ENCODE peak calls at places on chromosomes 4 and X, in five cellular contexts. One of them, this sample, is unnamed.
A peak's percentile ranks its signal among the peaks of the same experiment; 100 is the strongest.

GRCh38 chr4:54513231-54513630 is 144.5 kb upstream of the KIT start:
- DNase-seq in K562: no peak
- DNase-seq in GM12878: no peak
- DNase-seq in H1: no peak
- DNase-seq in HepG2: no peak
- DNase-seq in this sample: no peak

GRCh38 chr4:25258980-25259578 is 25.2 kb downstream of the PI4K2B start:
- DNase-seq in K562: no peak
- DNase-seq in H1: no peak
- DNase-seq in HepG2: no peak
- DNase-seq in GM12878: no peak
- DNase-seq in this sample: no peak

GRCh38 chrX:50799531-50799961 is 14.4 kb downstream of the SHROOM4 start:
- DNase-seq in K562: no peak
- DNase-seq in H1: no peak
- DNase-seq in GM12878: no peak
- DNase-seq in HepG2: no peak
- DNase-seq in this sample: no peak

GRCh38 chrX:19579485-19579884 is 64.2 kb upstream of the MAP3K15 start:
- DNase-seq in GM12878: no peak
- DNase-seq in K562: no peak
- DNase-seq in H1: no peak
- DNase-seq in HepG2: no peak
- DNase-seq in this sample: no peak

GRCh38 chrX:97882306-97882705 is 998.6 kb downstream of the RPA4 start:
- DNase-seq in H1: no peak
- DNase-seq in HepG2: no peak
- DNase-seq in K562: no peak
- DNase-seq in GM12878: no peak
- DNase-seq in this sample: no peak

GRCh38 chrX:99703467-99703866 is 706.6 kb downstream of the PCDH19 start:
- DNase-seq in K562: no peak
- DNase-seq in GM12878: no peak
- DNase-seq in H1: no peak
- DNase-seq in HepG2: no peak
- DNase-seq in this sample: no peak

GRCh38 chr4:73208376-73208775 is 50.2 kb downstream of the ANKRD17 start:
- DNase-seq in GM12878: no peak
- DNase-seq in HepG2: no peak
- DNase-seq in H1: no peak
- DNase-seq in K562: no peak
- DNase-seq in this sample: no peak

GRCh38 chr4:40152642-40153041 is 44.2 kb upstream of the RHOH start:
- DNase-seq in HepG2: no peak
- DNase-seq in K562: no peak
- DNase-seq in H1: no peak
- DNase-seq in GM12878: no peak
- DNase-seq in this sample: no peak

GRCh38 chr4:156312261-156312847 is 358.7 kb upstream of the CTSO start:
- DNase-seq in GM12878: no peak
- DNase-seq in H1: no peak
- DNase-seq in HepG2: no peak
- DNase-seq in K562: no peak
- DNase-seq in this sample: no peak

GRCh38 chr4:31548823-31549222 is 828.7 kb downstream of the PCDH7 start:
- DNase-seq in H1: no peak
- DNase-seq in GM12878: no peak
- DNase-seq in HepG2: no peak
- DNase-seq in K562: no peak
- DNase-seq in this sample: no peak

GRCh38 chr4:124459196-124459921 is 253.2 kb downstream of the ANKRD50 start:
- DNase-seq in HepG2: no peak
- DNase-seq in GM12878: no peak
- DNase-seq in K562: no peak
- DNase-seq in H1: peak; percentile 50
- DNase-seq in this sample: no peak

GRCh38 chrX:50448565-50448964 is 22.1 kb downstream of the DGKK start:
- DNase-seq in HepG2: peak; percentile 62
- DNase-seq in GM12878: no peak
- DNase-seq in K562: peak; percentile 20
- DNase-seq in H1: no peak
- DNase-seq in this sample: no peak

GRCh38 chr4:2742081-2742822 is 13.9 kb downstream of the TNIP2 start:
- DNase-seq in HepG2: no peak
- DNase-seq in GM12878: no peak
- DNase-seq in K562: no peak
- DNase-seq in H1: no peak
- DNase-seq in this sample: no peak

GRCh38 chr4:98625399-98625798 is 33.0 kb downstream of the TSPAN5 start:
- DNase-seq in H1: no peak
- DNase-seq in GM12878: no peak
- DNase-seq in K562: no peak
- DNase-seq in HepG2: no peak
- DNase-seq in this sample: no peak

GRCh38 chrX:13360146-13360545 is 40.3 kb upstream of the ATXN3L start:
- DNase-seq in K562: no peak
- DNase-seq in HepG2: no peak
- DNase-seq in GM12878: no peak
- DNase-seq in H1: no peak
- DNase-seq in this sample: no peak

GRCh38 chrX:123405231-123405630 is 221.2 kb downstream of the GRIA3 start:
- DNase-seq in K562: no peak
- DNase-seq in GM12878: no peak
- DNase-seq in H1: no peak
- DNase-seq in HepG2: no peak
- DNase-seq in this sample: no peak

GRCh38 chr4:6206771-6207290 is 6.5 kb upstream of the JAKMIP1 start:
- DNase-seq in K562: no peak
- DNase-seq in HepG2: no peak
- DNase-seq in H1: no peak
- DNase-seq in GM12878: no peak
- DNase-seq in this sample: no peak

GRCh38 chrX:9396930-9397329 is 67.9 kb upstream of the TBL1X start:
- DNase-seq in H1: no peak
- DNase-seq in HepG2: peak; percentile 79
- DNase-seq in GM12878: no peak
- DNase-seq in K562: no peak
- DNase-seq in this sample: no peak

GRCh38 chrX:72141372-72142004 is 9.8 kb upstream of the RTL5 start:
- DNase-seq in GM12878: no peak
- DNase-seq in HepG2: no peak
- DNase-seq in K562: no peak
- DNase-seq in H1: no peak
- DNase-seq in this sample: no peak

GRCh38 chr4:109046549-109047171 is 255.8 kb downstream of the COL25A1 start:
- DNase-seq in GM12878: no peak
- DNase-seq in H1: no peak
- DNase-seq in K562: peak; percentile 26
- DNase-seq in HepG2: peak; percentile 0
- DNase-seq in this sample: no peak

GRCh38 chr4:7505116-7505900 is 70.6 kb upstream of the PSAPL1 start:
- DNase-seq in K562: no peak
- DNase-seq in H1: no peak
- DNase-seq in HepG2: no peak
- DNase-seq in GM12878: no peak
- DNase-seq in this sample: no peak

GRCh38 chr4:76090241-76090691 is 15.8 kb downstream of the ART3 start:
- DNase-seq in HepG2: peak; percentile 13
- DNase-seq in GM12878: no peak
- DNase-seq in H1: no peak
- DNase-seq in K562: peak; percentile 58
- DNase-seq in this sample: peak; percentile 45

GRCh38 chr4:59608466-59608865 is 1591.7 kb upstream of the ADGRL3 start:
- DNase-seq in HepG2: no peak
- DNase-seq in K562: no peak
- DNase-seq in GM12878: no peak
- DNase-seq in H1: no peak
- DNase-seq in this sample: no peak

GRCh38 chr4:2878346-2878745 is 34.7 kb downstream of the ADD1 start:
- DNase-seq in K562: no peak
- DNase-seq in HepG2: no peak
- DNase-seq in H1: no peak
- DNase-seq in GM12878: no peak
- DNase-seq in this sample: no peak

GRCh38 chr4:154711522-154711921 is 32.3 kb upstream of the LRAT start:
- DNase-seq in H1: no peak
- DNase-seq in HepG2: no peak
- DNase-seq in K562: no peak
- DNase-seq in GM12878: no peak
- DNase-seq in this sample: no peak

GRCh38 chrX:21975827-21976226 is 35.3 kb downstream of the SMS start:
- DNase-seq in GM12878: no peak
- DNase-seq in H1: no peak
- DNase-seq in HepG2: no peak
- DNase-seq in K562: no peak
- DNase-seq in this sample: no peak

GRCh38 chr4:152618971-152619370 is 60.8 kb downstream of the TMEM154 start:
- DNase-seq in K562: no peak
- DNase-seq in HepG2: no peak
- DNase-seq in H1: no peak
- DNase-seq in GM12878: no peak
- DNase-seq in this sample: no peak

GRCh38 chr4:126264839-126265238 is 950.1 kb downstream of the FAT4 start:
- DNase-seq in GM12878: no peak
- DNase-seq in H1: no peak
- DNase-seq in HepG2: no peak
- DNase-seq in K562: no peak
- DNase-seq in this sample: no peak

GRCh38 chr4:790466-790820 is 35.5 kb downstream of the CPLX1 start:
- DNase-seq in GM12878: no peak
- DNase-seq in K562: no peak
- DNase-seq in HepG2: no peak
- DNase-seq in H1: no peak
- DNase-seq in this sample: no peak

GRCh38 chr4:185881427-185881826 is 69.4 kb upstream of the SORBS2 start:
- DNase-seq in HepG2: no peak
- DNase-seq in GM12878: no peak
- DNase-seq in K562: no peak
- DNase-seq in H1: no peak
- DNase-seq in this sample: no peak

GRCh38 chr4:58940167-58940566 is 1830.0 kb upstream of the IGFBP7 start:
- DNase-seq in HepG2: no peak
- DNase-seq in GM12878: no peak
- DNase-seq in K562: no peak
- DNase-seq in H1: no peak
- DNase-seq in this sample: no peak

GRCh38 chr4:123825596-123826291 is 429.1 kb downstream of the SPRY1 start:
- DNase-seq in HepG2: no peak
- DNase-seq in H1: no peak
- DNase-seq in GM12878: no peak
- DNase-seq in K562: no peak
- DNase-seq in this sample: no peak

GRCh38 chr4:103645991-103646390 is 73.8 kb downstream of the TACR3 start:
- DNase-seq in HepG2: no peak
- DNase-seq in H1: no peak
- DNase-seq in K562: no peak
- DNase-seq in GM12878: no peak
- DNase-seq in this sample: no peak

GRCh38 chr4:103648541-103648940 is 71.2 kb downstream of the TACR3 start:
- DNase-seq in GM12878: no peak
- DNase-seq in H1: no peak
- DNase-seq in K562: no peak
- DNase-seq in HepG2: no peak
- DNase-seq in this sample: no peak
- TF ChIP-seq RFX5 in GM12878: no peak
- TF ChIP-seq RFX5 in H1: no peak
- TF ChIP-seq RFX5 in K562: no peak
- TF ChIP-seq RFX5 in HepG2: no peak
- TF ChIP-seq RFX5 in this sample: no peak

GRCh38 chr4:20254517-20255250 is 3.0 kb downstream of the SLIT2 start:
- DNase-seq in HepG2: no peak
- DNase-seq in H1: no peak
- DNase-seq in K562: no peak
- DNase-seq in GM12878: no peak
- DNase-seq in this sample: peak; percentile 54

GRCh38 chr4:20253799-20254409 is 2.2 kb downstream of the SLIT2 start:
- DNase-seq in H1: peak; percentile 67
- DNase-seq in HepG2: no peak
- DNase-seq in K562: no peak
- DNase-seq in GM12878: no peak
- DNase-seq in this sample: peak; percentile 67

GRCh38 chr4:20256381-20256881 is 4.7 kb downstream of the SLIT2 start:
- DNase-seq in HepG2: no peak
- DNase-seq in K562: no peak
- DNase-seq in H1: no peak
- DNase-seq in GM12878: no peak
- DNase-seq in this sample: no peak

GRCh38 chr4:20255251-20255586 is 3.5 kb downstream of the SLIT2 start:
- DNase-seq in K562: no peak
- DNase-seq in H1: no peak
- DNase-seq in HepG2: no peak
- DNase-seq in GM12878: no peak
- DNase-seq in this sample: no peak

DNA sequence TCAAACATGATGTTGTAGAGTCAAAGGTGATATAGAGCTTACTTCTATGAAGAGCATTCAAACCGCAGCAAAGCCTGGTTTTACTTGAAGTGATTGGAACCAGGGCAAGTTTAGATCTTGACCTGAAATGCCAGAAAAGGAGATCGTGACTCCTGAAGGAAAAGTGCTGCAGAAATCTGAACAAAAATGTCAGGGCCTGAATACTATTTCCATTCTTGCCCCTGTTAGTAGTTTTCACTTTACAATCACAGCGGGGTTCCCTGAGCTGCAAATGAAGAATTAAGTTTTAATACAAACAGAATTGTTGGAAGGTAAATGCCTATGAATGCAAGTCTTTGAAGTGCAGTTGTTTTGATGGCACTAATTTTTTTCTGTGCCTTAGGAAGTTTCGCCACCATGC is 4.1 kb downstream of the SLIT2 start:
- DNase-seq in K562: no peak
- DNase-seq in HepG2: no peak
- DNase-seq in GM12878: no peak
- DNase-seq in H1: no peak
- DNase-seq in this sample: no peak
- H3K4me3 ChIP-seq in K562: no peak overlapping the region
- H3K4me3 ChIP-seq in HepG2: no peak overlapping the region
- H3K4me3 ChIP-seq in GM12878: no peak overlapping the region
- H3K4me3 ChIP-seq in H1: no peak overlapping the region
- H3K4me3 ChIP-seq in this sample: peak overlapping the region; percentile 96

DNA sequence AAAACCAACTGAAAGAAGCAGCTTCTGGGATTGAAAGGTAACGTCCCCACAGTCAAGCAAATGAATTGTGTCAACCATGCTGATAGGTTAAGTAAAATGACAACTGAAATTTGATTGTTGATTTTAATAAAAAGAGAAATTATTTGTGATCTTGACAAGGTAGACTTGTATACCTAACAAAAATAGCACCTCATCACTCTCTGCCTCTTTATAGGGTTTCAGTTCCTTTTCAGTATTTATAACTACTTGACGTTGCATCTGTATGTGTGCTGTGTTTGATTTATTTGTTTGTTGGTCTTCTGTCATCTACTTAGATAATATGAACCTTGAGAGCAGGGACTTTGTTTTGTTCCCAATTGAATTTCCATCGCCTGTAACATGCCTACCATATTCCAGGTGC is 7.9 kb upstream of the PPP3CA start:
- DNase-seq in HepG2: no peak
- DNase-seq in K562: no peak
- DNase-seq in H1: no peak
- DNase-seq in GM12878: no peak
- DNase-seq in this sample: no peak
- TF ChIP-seq GABPA in HepG2: no peak
- TF ChIP-seq GABPA in K562: no peak
- TF ChIP-seq GABPA in H1: no peak
- TF ChIP-seq GABPA in GM12878: no peak
- TF ChIP-seq GABPA in this sample: no peak

GRCh38 chr4:127997534-127998388 is 32.6 kb downstream of the ABHD18 start:
- DNase-seq in HepG2: no peak
- DNase-seq in GM12878: peak; percentile 44
- DNase-seq in K562: no peak
- DNase-seq in H1: no peak
- DNase-seq in this sample: no peak
- TF ChIP-seq RFX5 in HepG2: no peak
- TF ChIP-seq RFX5 in GM12878: no peak
- TF ChIP-seq RFX5 in K562: no peak
- TF ChIP-seq RFX5 in H1: no peak
- TF ChIP-seq RFX5 in this sample: no peak